ENCODE peak calls at places on chromosomes 3 and 15, in five cellular contexts. L is GM23338, J is mammary epithelial cell, V is left lung, I is AG10803. C is an unnamed sample.

GRCh38 chr15:29570121-29570930 is 251.9 kb downstream of the TJP1 start:
- DNase-seq in I (peak), J (no peak), V (no peak), L (peak), C (no peak)

GRCh38 chr3:82054849-82055248 is 293.4 kb upstream of the GBE1 start:
- DNase-seq in V (no peak), L (no peak), J (no peak), I (no peak), C (no peak)

GRCh38 chr3:66182228-66182627 is 38.6 kb upstream of the SLC25A26 start:
- DNase-seq in V (no peak), I (no peak), L (no peak), J (no peak), C (no peak)

GRCh38 chr3:122493296-122493695 is 21.4 kb downstream of the KPNA1 start:
- DNase-seq in L (no peak), V (no peak), I (peak), J (peak), C (no peak)

GRCh38 chr3:88195951-88196434 is 46.2 kb downstream of the C3orf38 start:
- DNase-seq in J (no peak), V (no peak), I (no peak), L (no peak), C (no peak)

GRCh38 chr3:122789585-122790273 is 3.9 kb downstream of the HSPBAP1 start:
- DNase-seq in J (peak), L (no peak), V (no peak), I (no peak), C (no peak)

GRCh38 chr3:43001094-43001553 is 22.0 kb downstream of the GASK1A start:
- DNase-seq in J (peak), V (no peak), I (peak), L (no peak), C (peak)

GRCh38 chr3:138220242-138220641 is 33.1 kb downstream of the ARMC8 start:
- DNase-seq in J (no peak), I (no peak), V (no peak), L (no peak), C (no peak)

GRCh38 chr15:94324835-94325767 is 93.7 kb downstream of the MCTP2 start:
- DNase-seq in V (no peak), I (no peak), J (no peak), L (no peak), C (no peak)

GRCh38 chr3:133572158-133573053 is 1.1 kb upstream of the CDV3 start:
- DNase-seq in J (peak), I (peak), L (peak), V (no peak), C (no peak)

GRCh38 chr3:133851266-133851906 is 44.3 kb downstream of the RAB6B start:
- DNase-seq in J (no peak), V (no peak), I (no peak), L (no peak), C (no peak)

GRCh38 chr3:52925405-52926313 is 28.3 kb upstream of the STIMATE start:
- DNase-seq in L (no peak), J (no peak), I (no peak), V (no peak), C (no peak)

GRCh38 chr3:119600732-119601131 is 3.0 kb downstream of the PLA1A start:
- DNase-seq in L (peak), V (peak), J (no peak), I (no peak), C (no peak)

GRCh38 chr15:74396445-74397238 is 29.2 kb upstream of the CYP11A1 start:
- DNase-seq in V (no peak), L (no peak), I (peak), J (peak), C (no peak)

DNA sequence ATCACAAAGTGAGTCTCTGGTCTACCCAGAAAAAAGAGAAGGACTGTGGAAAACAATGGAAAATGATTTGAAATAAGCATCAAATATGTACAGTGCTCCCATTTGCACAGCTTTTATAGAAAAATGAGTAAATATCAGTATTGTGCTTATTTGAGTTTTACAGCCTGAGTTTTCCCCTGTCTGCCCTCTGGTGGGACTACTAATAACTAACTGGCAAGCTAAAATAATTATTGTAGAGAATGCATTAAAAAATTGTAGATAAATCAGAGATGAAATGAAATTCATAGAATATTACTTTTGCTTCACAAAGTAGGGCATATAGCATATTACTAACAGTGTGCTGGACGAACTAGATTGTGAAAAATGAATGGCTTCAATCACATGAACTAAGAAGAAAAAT is 287.1 kb downstream of the NAALADL2 start:
- DNase-seq in L (no peak), V (no peak), I (peak), J (no peak), C (no peak)
- TF ChIP-seq CTCF in L (no peak), V (peak), I (peak), J (no peak), C (no peak)

DNA sequence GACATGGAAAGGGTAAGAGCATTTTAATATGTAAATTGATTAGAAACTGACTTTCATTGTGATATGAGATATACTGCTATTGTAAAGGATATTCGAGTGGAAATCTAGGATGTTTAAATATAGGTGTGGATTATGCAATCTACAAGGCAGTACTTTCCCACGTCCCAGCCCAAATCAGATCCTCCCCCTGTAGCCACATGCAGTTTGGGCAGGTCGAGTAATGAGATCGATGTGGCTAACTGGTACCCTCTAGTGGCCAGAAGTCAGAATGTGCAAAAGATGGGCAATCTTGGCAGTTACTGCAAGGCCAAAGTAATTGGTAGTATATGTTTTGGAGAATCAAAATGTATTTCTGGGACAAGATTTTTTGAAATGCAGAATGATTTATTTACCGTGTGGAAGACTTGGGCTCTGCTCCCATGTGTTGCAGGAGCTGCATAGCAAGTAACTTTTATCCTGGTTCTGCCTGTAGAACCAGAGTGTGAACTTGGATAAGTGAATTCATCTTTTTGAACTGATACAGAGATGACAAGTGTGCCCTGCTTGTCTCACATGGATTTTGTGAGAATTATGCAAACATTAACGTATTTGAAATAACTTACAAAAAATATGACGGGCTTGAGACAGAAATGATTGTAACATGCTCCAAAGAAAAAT is 94.5 kb upstream of the ADAMTSL3 start:
- DNase-seq in J (peak), L (peak), V (no peak), I (peak), C (no peak)
- TF ChIP-seq CTCF in J (peak), L (peak), V (peak), I (peak), C (peak)

DNA sequence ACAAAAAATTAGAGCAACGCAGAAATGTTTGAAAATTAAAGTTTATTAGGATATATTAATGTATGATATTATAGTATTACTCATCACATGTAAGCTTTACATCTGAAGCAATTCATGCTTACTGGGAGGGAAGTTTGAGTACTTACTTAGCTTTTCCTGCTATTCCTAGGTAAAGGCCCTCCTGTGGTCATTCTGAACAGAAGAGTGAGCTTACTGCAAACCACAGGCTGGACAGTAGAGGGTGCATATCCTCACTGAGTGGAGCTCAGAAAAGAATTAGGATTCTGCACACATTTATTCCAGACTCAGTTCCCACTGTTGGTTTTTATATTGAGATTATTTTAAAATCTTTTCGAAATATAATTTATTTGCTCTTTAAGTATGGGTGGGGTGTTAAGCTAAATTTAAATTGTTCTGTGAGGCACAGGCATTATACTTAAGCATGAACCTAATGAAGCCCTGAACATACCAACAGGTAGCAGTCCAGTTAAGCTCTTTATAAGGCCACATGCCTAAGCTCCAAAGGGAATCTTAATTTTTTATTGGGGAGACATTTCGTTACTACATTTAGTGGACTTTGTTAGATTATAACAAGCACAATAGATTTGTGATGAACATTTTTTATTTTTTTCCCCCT is 10.2 kb downstream of the MRPS22 start:
- DNase-seq in V (no peak), I (peak), J (peak), L (peak), C (no peak)
- TF ChIP-seq CTCF in V (peak), I (peak), J (peak), L (peak), C (no peak)

DNA sequence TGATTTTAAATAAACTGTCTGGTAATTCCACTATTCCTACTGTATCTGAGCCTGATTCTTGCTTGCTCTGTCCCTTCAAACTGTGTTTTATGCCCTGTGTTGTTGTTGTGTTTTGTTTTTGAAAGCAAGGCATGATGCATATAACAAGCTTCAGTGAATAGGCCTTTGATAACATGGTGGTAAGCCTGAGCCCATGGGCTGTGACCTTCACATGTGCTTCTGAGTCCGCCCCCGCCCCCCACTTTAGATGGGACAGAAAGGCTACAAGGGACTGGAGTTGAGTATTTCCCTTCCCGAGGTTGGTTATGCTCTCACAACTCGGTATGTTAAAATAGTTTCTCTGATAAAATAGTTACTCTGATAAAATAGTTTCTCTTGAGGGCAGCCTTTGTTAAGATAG is 119.0 kb upstream of the WNT7A start:
- DNase-seq in V (peak), L (no peak), J (no peak), I (no peak), C (no peak)
- TF ChIP-seq CTCF in V (no peak), L (no peak), J (no peak), I (no peak), C (no peak)

DNA sequence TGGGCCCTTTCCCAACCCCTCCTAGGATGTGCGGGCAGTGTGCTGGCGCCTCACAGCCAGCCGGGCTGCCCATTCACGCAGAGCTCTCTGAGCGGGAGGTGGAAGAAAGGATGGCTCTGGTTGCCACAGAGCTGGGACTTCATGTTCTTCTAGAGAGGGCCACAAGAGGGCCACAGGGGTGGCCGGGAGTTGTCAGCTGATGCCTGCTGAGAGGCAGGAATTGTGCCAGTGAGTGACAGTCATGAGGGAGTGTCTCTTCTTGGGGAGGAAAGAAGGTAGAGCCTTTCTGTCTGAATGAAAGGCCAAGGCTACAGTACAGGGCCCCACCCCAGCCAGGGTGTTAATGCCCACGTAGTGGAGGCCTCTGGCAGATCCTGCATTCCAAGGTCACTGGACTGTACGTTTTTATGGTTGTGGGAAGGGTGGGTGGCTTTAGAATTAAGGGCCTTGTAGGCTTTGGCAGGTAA is 8.3 kb downstream of the FAM131A start:
- DNase-seq in J (peak), V (peak), I (peak), L (peak), C (no peak)
- TF ChIP-seq CTCF in J (peak), V (no peak), I (peak), L (peak), C (no peak)

GRCh38 chr3:26712211-26713026 is 89.8 kb downstream of the LRRC3B start:
- DNase-seq in V (no peak), L (peak), J (peak), I (no peak), C (no peak)
- TF ChIP-seq CTCF in V (peak), L (peak), J (peak), I (no peak), C (no peak)

GRCh38 chr3:1439395-1439794 is 346.6 kb downstream of the CNTN6 start:
- DNase-seq in L (peak), V (no peak), I (no peak), J (no peak), C (no peak)
- TF ChIP-seq CTCF in L (peak), V (no peak), I (no peak), J (no peak), C (no peak)

GRCh38 chr3:173275740-173276139 is 121.8 kb upstream of the NLGN1 start:
- DNase-seq in I (no peak), J (no peak), L (peak), V (no peak), C (no peak)
- TF ChIP-seq CTCF in I (no peak), J (no peak), L (peak), V (no peak), C (no peak)

GRCh38 chr3:148459931-148460513 is 237.7 kb upstream of the AGTR1 start:
- DNase-seq in J (no peak), I (peak), V (no peak), L (peak), C (no peak)
- TF ChIP-seq CTCF in J (peak), I (peak), V (peak), L (peak), C (no peak)

C was measured in omental fat pad.